ENCODE peak calls at places on chromosomes 16 and 17, in eight cellular contexts. V is fibroblast of the aortic adventitia, G is fibroblast of pulmonary artery, P is AG09319, J is heart left ventricle, U is nephron progenitor cell, B is lower lobe of right lung, M is HFFc6. A is an unnamed sample.

GRCh38 chr17:28982191-28982793 is 23.5 kb downstream of the SEZ6 start:
- DNase-seq in V (no peak), G (peak), P (no peak), J (peak), U (no peak), B (no peak), M (no peak), A (no peak)

GRCh38 chr17:61488878-61489718 is 36.9 kb downstream of the TBX4 start:
- DNase-seq in V (no peak), G (no peak), P (no peak), J (no peak), U (no peak), B (no peak), M (no peak), A (no peak)

GRCh38 chr16:13779676-13780075 is 140.3 kb upstream of the ERCC4 start:
- DNase-seq in V (no peak), G (no peak), P (no peak), J (no peak), U (no peak), B (no peak), M (no peak), A (no peak)

GRCh38 chr17:63120406-63120805 is 154.4 kb downstream of the TANC2 start:
- DNase-seq in V (peak), G (peak), P (no peak), J (no peak), U (no peak), B (no peak), M (no peak), A (no peak)

GRCh38 chr16:19410435-19411153 is 7.1 kb upstream of the TMC5 start:
- DNase-seq in V (no peak), G (no peak), P (no peak), J (no peak), U (peak), B (peak), M (no peak), A (no peak)

GRCh38 chr17:32502013-32502412 is 15.2 kb downstream of the CDK5R1 start:
- DNase-seq in V (no peak), G (no peak), P (no peak), J (no peak), U (no peak), B (no peak), M (no peak), A (no peak)

GRCh38 chr17:18992454-18993130 is 12.0 kb downstream of the FAM83G start:
- DNase-seq in V (no peak), G (no peak), P (no peak), J (no peak), U (no peak), B (peak), M (no peak), A (no peak)

GRCh38 chr16:47375423-47375822 is 85.4 kb downstream of the ITFG1 start:
- DNase-seq in V (no peak), G (no peak), P (no peak), J (no peak), U (no peak), B (no peak), M (no peak), A (no peak)

GRCh38 chr17:9645858-9646555 is 690 bp downstream of the USP43 start:
- DNase-seq in V (no peak), G (no peak), P (no peak), J (no peak), U (peak), B (peak), M (no peak), A (peak)

GRCh38 chr16:46627746-46628145 is 6.6 kb upstream of the SHCBP1 start:
- DNase-seq in V (no peak), G (no peak), P (no peak), J (no peak), U (no peak), B (no peak), M (no peak), A (no peak)

GRCh38 chr16:15897386-15897785 is 9.0 kb upstream of the CEP20 start:
- DNase-seq in V (no peak), G (no peak), P (no peak), J (no peak), U (no peak), B (no peak), M (no peak), A (no peak)

GRCh38 chr16:50548659-50549560 is 714 bp downstream of the NKD1 start:
- DNase-seq in V (no peak), G (peak), P (no peak), J (no peak), U (peak), B (peak), M (no peak), A (no peak)

GRCh38 chr16:10597184-10597583 is 16.8 kb upstream of the EMP2 start:
- DNase-seq in V (no peak), G (no peak), P (no peak), J (no peak), U (no peak), B (no peak), M (no peak), A (no peak)

GRCh38 chr16:57380671-57381462 is 8.6 kb downstream of the CX3CL1 start:
- DNase-seq in V (no peak), G (peak), P (no peak), J (no peak), U (no peak), B (no peak), M (peak), A (no peak)

GRCh38 chr16:69839798-69840409 is 77.8 kb downstream of the WWP2 start:
- DNase-seq in V (no peak), G (no peak), P (no peak), J (peak), U (no peak), B (no peak), M (no peak), A (no peak)

GRCh38 chr16:24070851-24071250 is 185.3 kb upstream of the CACNG3 start:
- DNase-seq in V (no peak), G (peak), P (no peak), J (no peak), U (peak), B (no peak), M (no peak), A (peak)

GRCh38 chr16:22141746-22142145 is 20.6 kb upstream of the SDR42E2 start:
- DNase-seq in V (peak), G (peak), P (no peak), J (no peak), U (no peak), B (no peak), M (peak), A (peak)

GRCh38 chr16:70455910-70456309 is 1.5 kb downstream of the FCSK start:
- DNase-seq in V (no peak), G (no peak), P (no peak), J (no peak), U (no peak), B (no peak), M (no peak), A (no peak)

GRCh38 chr16:81593481-81593880 is 148.9 kb downstream of the CMIP start:
- DNase-seq in V (no peak), G (no peak), P (no peak), J (no peak), U (no peak), B (no peak), M (no peak), A (no peak)

GRCh38 chr16:68311316-68311620 is 449 bp downstream of the PRMT7 start:
- DNase-seq in V (no peak), G (no peak), P (no peak), J (no peak), U (no peak), B (no peak), M (peak), A (peak)

GRCh38 chr16:68306633-68307032 is 4.1 kb downstream of the SLC7A6OS start:
- DNase-seq in V (no peak), G (no peak), P (no peak), J (no peak), U (no peak), B (no peak), M (no peak), A (no peak)

GRCh38 chr16:68313116-68313515 is 2.3 kb downstream of the PRMT7 start:
- DNase-seq in V (no peak), G (no peak), P (no peak), J (no peak), U (no peak), B (no peak), M (no peak), A (no peak)

GRCh38 chr16:68309798-68310197 is 948 bp downstream of the SLC7A6OS start:
- DNase-seq in V (no peak), G (no peak), P (no peak), J (no peak), U (no peak), B (no peak), M (no peak), A (no peak)

DNA sequence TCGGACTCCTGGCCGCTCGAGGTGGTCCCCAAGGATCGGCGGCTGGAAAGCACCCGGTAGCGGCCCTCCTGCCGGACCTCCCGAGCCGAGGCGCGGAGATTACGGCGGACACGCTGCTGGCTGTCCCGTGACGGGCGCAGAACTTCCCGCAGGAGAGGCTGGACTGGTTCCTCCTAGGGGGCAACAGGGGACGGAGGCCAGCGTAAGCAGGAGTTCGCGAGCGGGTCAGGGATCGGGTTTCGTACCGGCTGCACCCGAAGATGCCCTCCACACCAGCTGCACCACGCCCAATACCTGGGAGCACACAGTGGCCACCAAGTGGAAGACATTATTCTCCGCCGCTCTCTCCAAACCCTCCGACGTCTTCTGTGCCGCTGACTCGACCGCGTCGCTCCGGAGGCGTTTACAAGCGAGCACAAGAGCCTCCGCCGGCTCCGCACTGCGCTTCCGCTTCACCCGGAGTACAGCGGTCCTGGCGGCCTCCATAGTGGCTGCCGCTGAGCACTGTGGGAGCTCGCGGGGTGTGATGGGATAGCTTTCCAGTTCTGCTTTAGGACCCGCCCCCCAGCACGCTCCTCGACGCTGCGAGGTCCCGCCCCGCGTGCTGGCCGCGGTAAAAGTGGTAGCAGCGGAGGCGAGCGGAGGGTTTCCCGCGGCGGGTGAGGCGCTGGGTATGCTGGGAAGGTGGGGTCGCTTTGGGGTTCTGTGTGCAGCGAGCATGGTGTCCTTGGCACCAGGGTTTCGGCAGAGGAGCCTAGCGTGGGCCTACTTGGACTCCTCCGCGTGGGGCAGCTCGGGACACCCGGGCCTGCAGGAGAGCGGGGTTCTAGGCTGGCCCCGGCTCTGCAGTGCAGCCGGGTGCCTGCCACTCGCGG is at the start of the genes PRMT7 and SLC7A6OS:
- DNase-seq in V (peak), G (peak), P (peak), J (peak), U (peak), B (peak), M (peak), A (peak)
- TF ChIP-seq CTCF in V (no peak), G (no peak), P (peak), J (peak), U (no peak), B (peak), M (peak), A (no peak)

DNA sequence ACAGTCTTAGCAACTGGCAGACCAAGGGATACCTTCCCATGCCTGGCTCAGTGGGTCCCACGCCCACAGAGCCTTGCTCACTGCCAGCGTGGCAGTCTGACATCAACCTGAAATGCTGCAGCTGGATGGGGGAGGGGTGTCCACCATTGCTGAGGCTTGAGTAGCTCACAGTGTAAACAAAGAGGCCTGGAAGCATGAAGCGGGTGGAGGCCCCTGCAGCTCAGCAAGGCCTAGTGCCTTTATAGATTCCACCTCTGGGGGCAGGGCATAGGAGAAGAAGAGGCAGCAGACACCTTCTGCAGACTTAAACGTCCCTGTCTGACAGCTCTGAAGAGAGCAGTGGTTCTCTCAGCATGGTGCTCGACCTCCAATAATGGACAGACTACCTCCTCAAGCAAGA is 263.2 kb downstream of the KIF2B start:
- DNase-seq in V (no peak), G (no peak), P (no peak), J (no peak), U (peak), B (no peak), M (no peak), A (no peak)
- TF ChIP-seq CTCF in V (no peak), G (no peak), P (no peak), J (no peak), U (no peak), B (no peak), M (no peak), A (no peak)

GRCh38 chr17:71828182-71828596 is 292.6 kb upstream of the SOX9 start:
- DNase-seq in V (no peak), G (no peak), P (peak), J (no peak), U (peak), B (no peak), M (no peak), A (no peak)

DNA sequence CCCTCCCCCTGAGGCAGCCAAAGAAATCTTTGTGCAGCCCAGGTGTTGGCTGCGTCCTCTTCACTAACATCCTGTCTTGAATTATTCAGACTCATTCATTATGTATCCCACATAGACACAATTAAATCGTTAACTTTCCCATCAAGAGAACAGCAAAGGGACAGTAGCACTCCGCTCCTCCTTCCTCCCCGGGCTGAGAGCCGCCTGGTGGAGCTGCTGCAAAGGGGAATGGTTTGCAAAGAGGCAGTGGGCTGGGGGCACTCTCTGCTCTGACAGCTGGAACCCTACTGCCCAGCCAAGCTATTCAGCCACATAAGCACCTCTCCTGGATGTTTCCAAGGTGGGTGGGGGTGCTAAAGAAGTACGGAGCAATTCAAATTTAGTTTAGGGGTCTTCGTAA is 289.9 kb upstream of the SOX9 start:
- DNase-seq in V (no peak), G (no peak), P (no peak), J (no peak), U (peak), B (no peak), M (no peak), A (no peak)
- TF ChIP-seq CTCF in V (no peak), G (no peak), P (no peak), J (no peak), U (no peak), B (no peak), M (no peak), A (no peak)

DNA sequence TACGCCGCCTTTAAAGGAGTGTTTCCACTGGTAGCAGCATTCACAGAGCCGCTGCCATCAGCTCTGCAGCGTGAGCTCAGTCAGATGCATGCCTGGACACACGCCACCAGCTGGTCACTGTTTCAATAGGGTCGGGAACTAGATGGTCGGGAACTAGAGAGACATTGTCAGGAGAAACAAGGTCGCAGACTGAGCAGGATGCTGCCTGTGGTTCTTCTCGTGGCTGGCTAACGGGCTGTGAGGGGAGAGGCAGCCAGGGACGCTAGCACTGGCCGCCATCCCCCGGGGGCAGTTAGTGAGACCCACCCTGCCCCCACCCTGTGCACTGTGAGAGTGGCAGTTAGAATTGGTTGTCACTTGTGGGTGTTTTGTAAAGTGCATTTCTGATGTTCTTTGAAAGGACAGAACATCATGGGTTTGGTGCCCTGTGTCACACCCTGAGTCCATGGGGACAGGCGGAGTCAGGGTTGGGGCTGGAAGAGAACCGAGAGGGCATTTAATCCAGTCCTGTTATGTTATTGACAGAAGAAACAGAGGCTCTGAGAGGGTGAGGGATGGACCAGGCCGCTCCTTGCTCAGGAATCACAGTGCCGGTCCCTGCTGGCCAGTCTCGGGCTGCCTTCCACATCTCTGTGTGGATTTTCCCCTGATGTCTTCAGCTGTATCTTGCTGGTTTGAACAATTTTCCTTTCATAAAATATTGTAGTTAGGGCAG is 86.4 kb downstream of the SPECC1 start:
- DNase-seq in V (peak), G (peak), P (no peak), J (peak), U (peak), B (no peak), M (peak), A (peak)
- TF ChIP-seq CTCF in V (peak), G (peak), P (peak), J (peak), U (peak), B (peak), M (peak), A (no peak)

GRCh38 chr16:74999208-74999682 is 421 bp downstream of the ZNRF1 start:
- DNase-seq in V (peak), G (no peak), P (no peak), J (peak), U (no peak), B (peak), M (peak), A (peak)

GRCh38 chr16:74998481-74999207 is at the start of gene ZNRF1:
- DNase-seq in V (peak), G (peak), P (peak), J (peak), U (peak), B (peak), M (peak), A (peak)

GRCh38 chr16:75002474-75002873 is 3.6 kb downstream of the ZNRF1 start:
- DNase-seq in V (no peak), G (no peak), P (no peak), J (no peak), U (no peak), B (no peak), M (no peak), A (no peak)

GRCh38 chr16:75000481-75001081 is 1.8 kb downstream of the ZNRF1 start:
- DNase-seq in V (peak), G (peak), P (no peak), J (peak), U (peak), B (no peak), M (no peak), A (peak)

DNA sequence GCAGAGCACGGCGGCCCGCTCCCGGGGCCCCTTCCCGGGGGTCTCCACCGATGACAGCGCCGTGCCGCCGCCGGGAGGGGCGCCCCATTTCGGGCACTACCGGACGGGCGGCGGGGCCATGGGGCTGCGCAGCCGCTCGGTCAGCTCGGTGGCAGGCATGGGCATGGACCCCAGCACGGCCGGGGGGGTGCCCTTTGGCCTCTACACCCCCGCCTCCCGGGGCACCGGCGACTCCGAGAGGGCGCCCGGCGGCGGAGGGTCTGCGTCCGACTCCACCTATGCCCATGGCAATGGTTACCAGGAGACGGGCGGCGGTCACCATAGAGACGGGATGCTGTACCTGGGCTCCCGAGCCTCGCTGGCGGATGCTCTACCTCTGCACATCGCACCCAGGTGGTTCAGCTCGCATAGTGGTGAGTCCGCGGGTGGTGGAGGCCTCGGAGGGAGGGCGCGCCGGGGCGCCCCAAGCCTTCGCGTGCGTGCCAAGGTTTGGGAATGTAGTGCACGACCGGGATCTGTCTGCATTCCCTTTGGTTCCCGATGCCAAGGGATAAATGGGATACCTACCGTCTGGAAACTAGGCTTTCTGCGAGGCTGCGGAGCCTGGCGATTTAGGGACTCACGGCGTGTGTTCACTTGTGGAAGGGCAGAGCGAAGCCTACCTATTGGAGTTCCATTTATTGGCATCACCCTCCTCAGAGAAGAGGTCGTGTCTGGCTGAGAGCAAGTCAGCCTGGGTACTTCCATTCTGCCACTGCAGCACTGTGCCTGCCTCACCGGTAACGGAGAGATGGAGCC is 1.1 kb downstream of the ZNRF1 start:
- DNase-seq in V (peak), G (peak), P (no peak), J (peak), U (peak), B (peak), M (peak), A (peak)
- TF ChIP-seq CTCF in V (no peak), G (no peak), P (no peak), J (no peak), U (no peak), B (no peak), M (peak), A (no peak)

GRCh38 chr16:27445502-27446175 is 43.7 kb downstream of the IL21R start:
- DNase-seq in V (no peak), G (no peak), P (no peak), J (no peak), U (no peak), B (peak), M (no peak), A (no peak)
- TF ChIP-seq CTCF in V (no peak), G (no peak), P (no peak), J (no peak), U (no peak), B (no peak), M (peak), A (no peak)